ENCODE peak calls at places on chromosome 16, in nine cellular contexts. J is heart right ventricle, G is activated T-cell treated with anti-CD3 and anti-CD28 coated beads for 24 hours, F is AML-193, U is PC-3, A is left cardiac atrium, Y is COR-L47, E is MCF 10A, B is NCI-H510A. P is an unnamed sample.

GRCh38 chr16:58499615-58500328 is at the start of gene NDRG4:
- DNase-seq in J (peak), G (no peak), F (no peak), U (peak), A (peak), Y (peak), E (peak), B (peak), P (no peak)

GRCh38 chr16:86227801-86228200 is 282.5 kb upstream of the FOXF1 start:
- DNase-seq in J (no peak), G (no peak), F (no peak), U (no peak), A (no peak), Y (no peak), E (no peak), B (no peak), P (no peak)

GRCh38 chr16:55010492-55011260 is 80.0 kb downstream of the IRX5 start:
- DNase-seq in J (no peak), G (no peak), F (no peak), U (no peak), A (no peak), Y (no peak), E (no peak), B (no peak), P (no peak)

GRCh38 chr16:69443809-69444611 is 19.6 kb downstream of the CYB5B start:
- DNase-seq in J (no peak), G (no peak), F (no peak), U (no peak), A (no peak), Y (no peak), E (no peak), B (no peak), P (no peak)

GRCh38 chr16:88570691-88571092 is 489 bp downstream of the ZC3H18 start:
- DNase-seq in J (peak), G (peak), F (peak), U (no peak), A (no peak), Y (no peak), E (peak), B (no peak), P (peak)

GRCh38 chr16:86405319-86405718 is 105.0 kb upstream of the FOXF1 start:
- DNase-seq in J (no peak), G (no peak), F (no peak), U (no peak), A (no peak), Y (no peak), E (no peak), B (no peak), P (no peak)

GRCh38 chr16:28157768-28158535 is 53.8 kb downstream of the XPO6 start:
- DNase-seq in J (no peak), G (no peak), F (peak), U (no peak), A (no peak), Y (no peak), E (no peak), B (no peak), P (no peak)

GRCh38 chr16:16139061-16139460 is 84.2 kb downstream of the ABCC6 start:
- DNase-seq in J (no peak), G (no peak), F (no peak), U (no peak), A (no peak), Y (no peak), E (no peak), B (no peak), P (no peak)

GRCh38 chr16:10266809-10267208 is 84.6 kb upstream of the GRIN2A start:
- DNase-seq in J (no peak), G (peak), F (no peak), U (no peak), A (no peak), Y (no peak), E (no peak), B (no peak), P (no peak)

GRCh38 chr16:68116256-68116853 is 31.2 kb downstream of the NFATC3 start:
- DNase-seq in J (no peak), G (no peak), F (peak), U (peak), A (no peak), Y (peak), E (peak), B (no peak), P (no peak)

GRCh38 chr16:4664538-4665418 is 28.6 kb upstream of the NUDT16L1 start:
- DNase-seq in J (no peak), G (peak), F (peak), U (no peak), A (no peak), Y (no peak), E (peak), B (peak), P (peak)

GRCh38 chr16:88383401-88384221 is 852 bp downstream of the ZNF469 start:
- DNase-seq in J (peak), G (no peak), F (no peak), U (peak), A (no peak), Y (no peak), E (no peak), B (no peak), P (no peak)

GRCh38 chr16:84484579-84485254 is 19.7 kb downstream of the MEAK7 start:
- DNase-seq in J (peak), G (no peak), F (peak), U (peak), A (peak), Y (peak), E (peak), B (peak), P (no peak)

GRCh38 chr16:81855552-81856153 is 76.6 kb downstream of the PLCG2 start:
- DNase-seq in J (no peak), G (no peak), F (no peak), U (no peak), A (no peak), Y (no peak), E (no peak), B (no peak), P (no peak)

GRCh38 chr16:53611151-53611802 is 92.4 kb downstream of the RPGRIP1L start:
- DNase-seq in J (no peak), G (no peak), F (no peak), U (no peak), A (no peak), Y (no peak), E (no peak), B (no peak), P (no peak)

GRCh38 chr16:84548971-84549844 is 44.7 kb upstream of the MEAK7 start:
- DNase-seq in J (no peak), G (peak), F (no peak), U (no peak), A (no peak), Y (no peak), E (no peak), B (no peak), P (no peak)

GRCh38 chr16:85227262-85227923 is 115.1 kb upstream of the CIBAR2 start:
- DNase-seq in J (no peak), G (no peak), F (no peak), U (no peak), A (no peak), Y (no peak), E (no peak), B (peak), P (no peak)

GRCh38 chr16:69482410-69482951 is 58.1 kb downstream of the CYB5B start:
- DNase-seq in J (peak), G (no peak), F (no peak), U (no peak), A (peak), Y (peak), E (peak), B (no peak), P (no peak)

GRCh38 chr16:68664297-68664696 is 19.2 kb downstream of the CDH3 start:
- DNase-seq in J (no peak), G (no peak), F (no peak), U (peak), A (no peak), Y (no peak), E (peak), B (no peak), P (no peak)

GRCh38 chr16:84036982-84037425 is 5.6 kb downstream of the SLC38A8 start:
- DNase-seq in J (no peak), G (no peak), F (no peak), U (peak), A (no peak), Y (no peak), E (peak), B (no peak), P (no peak)

GRCh38 chr16:86512301-86512859 is 2.1 kb downstream of the FOXF1 start:
- DNase-seq in J (no peak), G (no peak), F (no peak), U (no peak), A (no peak), Y (no peak), E (no peak), B (no peak), P (no peak)

GRCh38 chr16:3020247-3020603 is at the start of gene TNFRSF12A:
- DNase-seq in J (peak), G (peak), F (peak), U (peak), A (peak), Y (peak), E (peak), B (no peak), P (peak)

GRCh38 chr16:15435216-15435864 is 952 bp downstream of the BMERB1 start:
- DNase-seq in J (no peak), G (no peak), F (no peak), U (peak), A (no peak), Y (no peak), E (no peak), B (no peak), P (no peak)

GRCh38 chr16:48392407-48392806 is 7.2 kb upstream of the SIAH1 start:
- DNase-seq in J (no peak), G (no peak), F (no peak), U (no peak), A (no peak), Y (no peak), E (no peak), B (no peak), P (no peak)

GRCh38 chr16:56911771-56912541 is 20.0 kb upstream of the HERPUD1 start:
- DNase-seq in J (peak), G (no peak), F (no peak), U (no peak), A (peak), Y (no peak), E (no peak), B (no peak), P (no peak)

GRCh38 chr16:11328172-11329079 is 16.8 kb upstream of the RMI2 start:
- DNase-seq in J (peak), G (peak), F (peak), U (peak), A (peak), Y (no peak), E (peak), B (no peak), P (peak)

GRCh38 chr16:70612931-70613330 is 33.4 kb upstream of the IL34 start:
- DNase-seq in J (no peak), G (no peak), F (no peak), U (no peak), A (no peak), Y (no peak), E (no peak), B (no peak), P (no peak)

GRCh38 chr16:67884684-67885083 is at the start of gene NRN1L:
- DNase-seq in J (peak), G (no peak), F (no peak), U (peak), A (peak), Y (no peak), E (peak), B (peak), P (peak)

GRCh38 chr16:49158029-49158642 is 123.5 kb downstream of the CBLN1 start:
- DNase-seq in J (no peak), G (no peak), F (peak), U (peak), A (no peak), Y (no peak), E (peak), B (no peak), P (peak)

GRCh38 chr16:50537533-50538290 is 10.5 kb upstream of the NKD1 start:
- DNase-seq in J (no peak), G (no peak), F (no peak), U (no peak), A (no peak), Y (no peak), E (peak), B (no peak), P (no peak)

GRCh38 chr16:14371778-14372431 is 258.2 kb downstream of the PARN start:
- DNase-seq in J (no peak), G (no peak), F (no peak), U (peak), A (no peak), Y (no peak), E (no peak), B (no peak), P (no peak)

GRCh38 chr16:81830845-81831600 is 51.9 kb downstream of the PLCG2 start:
- DNase-seq in J (no peak), G (no peak), F (no peak), U (no peak), A (no peak), Y (no peak), E (no peak), B (no peak), P (no peak)

GRCh38 chr16:4679156-4679853 is 14.1 kb upstream of the NUDT16L1 start:
- DNase-seq in J (peak), G (no peak), F (no peak), U (no peak), A (peak), Y (no peak), E (no peak), B (no peak), P (no peak)

GRCh38 chr16:46884513-46885293 is 541 bp downstream of the GPT2 start:
- DNase-seq in J (no peak), G (no peak), F (no peak), U (no peak), A (no peak), Y (no peak), E (no peak), B (no peak), P (no peak)

GRCh38 chr16:65418435-65418834 is 296.6 kb upstream of the CDH11 start:
- DNase-seq in J (no peak), G (no peak), F (no peak), U (no peak), A (no peak), Y (no peak), E (no peak), B (no peak), P (no peak)

GRCh38 chr16:54282923-54283734 is 3.5 kb downstream of the IRX3 start:
- DNase-seq in J (no peak), G (no peak), F (no peak), U (no peak), A (no peak), Y (no peak), E (peak), B (no peak), P (peak)

GRCh38 chr16:1424028-1424427 is 3.5 kb upstream of the UQCC4 start:
- DNase-seq in J (no peak), G (no peak), F (no peak), U (no peak), A (no peak), Y (no peak), E (no peak), B (no peak), P (no peak)

GRCh38 chr16:77540656-77541055 is 105.8 kb upstream of the ADAMTS18 start:
- DNase-seq in J (no peak), G (no peak), F (no peak), U (no peak), A (no peak), Y (no peak), E (no peak), B (no peak), P (no peak)

GRCh38 chr16:11669380-11670146 is 1.3 kb downstream of the SNN start:
- DNase-seq in J (peak), G (no peak), F (peak), U (no peak), A (peak), Y (no peak), E (no peak), B (no peak), P (no peak)

P was measured in DND-41.